ENCODE peak calls at places on chromosomes 4 and X, in nine cellular contexts. One of them, this sample, is unnamed.

GRCh38 chr4:26069218-26069617 is 155.2 kb downstream of the SMIM20 start:
- DNase-seq in A549: peak
- DNase-seq in breast epithelium: no peak
- DNase-seq in choroid plexus epithelial cell: peak
- DNase-seq in lower leg skin: no peak
- DNase-seq in osteocyte: no peak
- DNase-seq in right atrium auricular region: no peak
- DNase-seq in left lung: no peak
- DNase-seq in cardiac muscle cell: peak
- DNase-seq in this sample: no peak

GRCh38 chrX:120457766-120458180 is 11.3 kb downstream of the LAMP2 start:
- DNase-seq in cardiac muscle cell: no peak
- DNase-seq in right atrium auricular region: no peak
- DNase-seq in choroid plexus epithelial cell: peak
- DNase-seq in left lung: no peak
- DNase-seq in osteocyte: no peak
- DNase-seq in A549: no peak
- DNase-seq in lower leg skin: no peak
- DNase-seq in breast epithelium: no peak
- DNase-seq in this sample: no peak

GRCh38 chrX:9324676-9325075 is 140.2 kb upstream of the TBL1X start:
- DNase-seq in osteocyte: no peak
- DNase-seq in left lung: no peak
- DNase-seq in lower leg skin: no peak
- DNase-seq in right atrium auricular region: no peak
- DNase-seq in choroid plexus epithelial cell: no peak
- DNase-seq in cardiac muscle cell: no peak
- DNase-seq in breast epithelium: no peak
- DNase-seq in A549: no peak
- DNase-seq in this sample: no peak

GRCh38 chr4:104976258-104976657 is 170.4 kb upstream of the TET2 start:
- DNase-seq in lower leg skin: no peak
- DNase-seq in A549: no peak
- DNase-seq in left lung: no peak
- DNase-seq in cardiac muscle cell: no peak
- DNase-seq in right atrium auricular region: no peak
- DNase-seq in choroid plexus epithelial cell: no peak
- DNase-seq in breast epithelium: no peak
- DNase-seq in osteocyte: no peak
- DNase-seq in this sample: no peak

GRCh38 chr4:2243682-2244380 is 1.9 kb upstream of the HAUS3 start:
- DNase-seq in left lung: peak
- DNase-seq in cardiac muscle cell: peak
- DNase-seq in breast epithelium: no peak
- DNase-seq in osteocyte: no peak
- DNase-seq in A549: peak
- DNase-seq in right atrium auricular region: peak
- DNase-seq in lower leg skin: peak
- DNase-seq in choroid plexus epithelial cell: peak
- DNase-seq in this sample: no peak

GRCh38 chrX:3362956-3363355 is 16.5 kb upstream of the MXRA5 start:
- DNase-seq in left lung: no peak
- DNase-seq in A549: no peak
- DNase-seq in cardiac muscle cell: no peak
- DNase-seq in breast epithelium: no peak
- DNase-seq in right atrium auricular region: no peak
- DNase-seq in lower leg skin: no peak
- DNase-seq in choroid plexus epithelial cell: peak
- DNase-seq in osteocyte: peak
- DNase-seq in this sample: no peak

GRCh38 chr4:48138511-48138910 is 4.5 kb upstream of the TXK start:
- DNase-seq in osteocyte: no peak
- DNase-seq in right atrium auricular region: no peak
- DNase-seq in cardiac muscle cell: no peak
- DNase-seq in A549: no peak
- DNase-seq in lower leg skin: no peak
- DNase-seq in left lung: no peak
- DNase-seq in choroid plexus epithelial cell: no peak
- DNase-seq in breast epithelium: no peak
- DNase-seq in this sample: no peak

GRCh38 chr4:152168960-152169616 is 366.8 kb downstream of the FBXW7 start:
- DNase-seq in cardiac muscle cell: no peak
- DNase-seq in lower leg skin: no peak
- DNase-seq in left lung: no peak
- DNase-seq in A549: no peak
- DNase-seq in right atrium auricular region: no peak
- DNase-seq in choroid plexus epithelial cell: no peak
- DNase-seq in breast epithelium: no peak
- DNase-seq in osteocyte: no peak
- DNase-seq in this sample: no peak

GRCh38 chr4:23333556-23333945 is 556.3 kb downstream of the PPARGC1A start:
- DNase-seq in choroid plexus epithelial cell: peak
- DNase-seq in breast epithelium: no peak
- DNase-seq in cardiac muscle cell: no peak
- DNase-seq in right atrium auricular region: no peak
- DNase-seq in lower leg skin: no peak
- DNase-seq in A549: no peak
- DNase-seq in left lung: no peak
- DNase-seq in osteocyte: no peak
- DNase-seq in this sample: no peak

GRCh38 chr4:73944061-73944875 is 37.6 kb downstream of the PF4 start:
- DNase-seq in cardiac muscle cell: peak
- DNase-seq in right atrium auricular region: no peak
- DNase-seq in left lung: peak
- DNase-seq in osteocyte: no peak
- DNase-seq in breast epithelium: no peak
- DNase-seq in choroid plexus epithelial cell: no peak
- DNase-seq in lower leg skin: no peak
- DNase-seq in A549: no peak
- DNase-seq in this sample: no peak

DNA sequence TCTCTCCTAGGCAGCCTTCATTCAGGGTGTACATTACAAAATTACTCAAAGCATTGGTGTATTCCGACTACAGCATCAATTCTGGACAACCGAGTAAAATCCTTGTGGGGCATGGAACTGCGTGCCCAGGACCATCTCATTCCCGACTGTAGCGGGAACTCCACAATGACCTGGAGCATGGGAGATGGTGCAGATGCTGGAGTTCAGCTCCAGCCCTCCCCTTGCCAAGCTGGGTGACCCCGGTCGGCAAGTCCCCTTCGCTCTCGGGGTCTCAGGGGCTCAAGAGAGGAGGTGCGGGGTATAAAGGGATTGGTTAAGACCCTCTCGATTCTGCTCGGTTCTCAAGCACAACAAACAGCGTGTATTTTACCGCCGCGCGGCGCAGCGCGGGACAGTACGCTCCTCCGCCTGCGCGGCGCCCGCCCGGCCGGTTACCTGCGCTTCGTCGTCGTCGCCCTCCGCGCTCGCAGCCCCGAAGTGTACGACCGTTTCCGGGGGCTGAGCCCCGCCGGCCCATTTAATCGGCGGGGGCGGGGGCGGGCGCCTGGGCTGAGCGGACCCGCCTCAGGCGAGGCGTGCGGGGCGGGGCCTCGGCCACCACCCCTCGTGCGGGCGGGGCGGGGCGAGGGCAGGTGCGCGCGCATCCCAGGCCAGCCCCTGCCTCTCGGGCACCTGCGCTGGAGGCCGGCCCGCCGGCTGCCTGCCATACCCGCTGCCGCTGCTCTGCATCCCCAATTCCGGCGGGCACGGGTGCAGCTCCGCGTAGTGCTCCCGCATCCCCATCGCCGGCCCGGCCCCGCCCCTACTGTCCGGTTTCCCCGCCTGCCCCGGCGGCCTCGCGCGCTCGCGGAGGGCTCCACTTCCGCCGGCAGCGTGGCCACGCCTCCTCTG is at the start of gene G6PD:
- DNase-seq in left lung: peak
- DNase-seq in cardiac muscle cell: peak
- DNase-seq in A549: peak
- DNase-seq in right atrium auricular region: peak
- DNase-seq in osteocyte: no peak
- DNase-seq in breast epithelium: peak
- DNase-seq in lower leg skin: no peak
- DNase-seq in choroid plexus epithelial cell: peak
- DNase-seq in this sample: peak
- TF ChIP-seq CTCF in left lung: no peak
- TF ChIP-seq CTCF in cardiac muscle cell: no peak
- TF ChIP-seq CTCF in A549: no peak
- TF ChIP-seq CTCF in right atrium auricular region: no peak
- TF ChIP-seq CTCF in osteocyte: no peak
- TF ChIP-seq CTCF in breast epithelium: peak
- TF ChIP-seq CTCF in lower leg skin: no peak
- TF ChIP-seq CTCF in choroid plexus epithelial cell: no peak
- TF ChIP-seq CTCF in this sample: no peak

DNA sequence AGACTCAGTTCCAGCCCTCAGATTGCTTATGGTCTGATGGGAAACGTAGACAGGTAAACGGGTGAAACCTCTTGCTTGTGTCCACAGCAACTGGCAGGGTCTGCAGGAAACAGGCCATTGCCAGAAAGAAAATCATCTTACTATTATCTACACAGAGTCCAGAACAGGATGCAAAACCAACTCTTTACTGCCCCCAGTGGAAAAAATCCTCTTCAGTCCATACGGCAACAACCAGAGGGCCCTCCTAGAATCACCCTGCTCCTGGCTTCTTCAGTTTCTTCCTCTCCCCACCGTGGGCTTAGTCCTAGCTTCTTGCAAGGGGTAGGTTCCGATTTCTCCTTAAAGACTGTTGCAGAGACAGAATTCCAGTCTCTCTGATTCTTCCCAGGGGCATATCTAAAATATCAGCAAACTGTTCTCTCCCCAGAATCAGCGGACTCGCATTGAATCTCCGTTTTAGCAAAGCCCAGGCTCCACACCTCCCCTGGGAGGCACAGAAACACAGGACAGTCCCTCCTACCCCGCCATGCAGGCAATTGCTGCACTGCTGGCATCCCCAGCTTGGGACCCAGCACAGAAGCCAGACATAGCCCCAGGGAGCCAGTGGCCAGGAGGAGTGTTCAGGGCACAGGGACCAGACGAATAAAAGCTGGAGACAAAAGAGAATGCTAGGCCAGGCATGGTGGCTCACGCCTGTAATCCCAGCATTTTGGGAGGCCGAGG is 41.0 kb upstream of the SH3RF1 start:
- DNase-seq in A549: peak
- DNase-seq in left lung: no peak
- DNase-seq in osteocyte: no peak
- DNase-seq in lower leg skin: no peak
- DNase-seq in right atrium auricular region: no peak
- DNase-seq in choroid plexus epithelial cell: peak
- DNase-seq in breast epithelium: no peak
- DNase-seq in cardiac muscle cell: peak
- DNase-seq in this sample: no peak
- TF ChIP-seq CTCF in A549: peak
- TF ChIP-seq CTCF in left lung: peak
- TF ChIP-seq CTCF in osteocyte: peak
- TF ChIP-seq CTCF in lower leg skin: no peak
- TF ChIP-seq CTCF in right atrium auricular region: peak
- TF ChIP-seq CTCF in choroid plexus epithelial cell: peak
- TF ChIP-seq CTCF in breast epithelium: peak
- TF ChIP-seq CTCF in cardiac muscle cell: peak
- TF ChIP-seq CTCF in this sample: no peak

GRCh38 chr4:101187837-101188236 is 159.5 kb downstream of the PPP3CA start:
- DNase-seq in breast epithelium: no peak
- DNase-seq in right atrium auricular region: no peak
- DNase-seq in osteocyte: no peak
- DNase-seq in A549: peak
- DNase-seq in lower leg skin: no peak
- DNase-seq in cardiac muscle cell: no peak
- DNase-seq in left lung: no peak
- DNase-seq in choroid plexus epithelial cell: peak
- DNase-seq in this sample: no peak
- TF ChIP-seq CTCF in breast epithelium: no peak
- TF ChIP-seq CTCF in right atrium auricular region: no peak
- TF ChIP-seq CTCF in osteocyte: peak
- TF ChIP-seq CTCF in A549: peak
- TF ChIP-seq CTCF in lower leg skin: no peak
- TF ChIP-seq CTCF in cardiac muscle cell: peak
- TF ChIP-seq CTCF in left lung: no peak
- TF ChIP-seq CTCF in choroid plexus epithelial cell: peak
- TF ChIP-seq CTCF in this sample: no peak

GRCh38 chrX:43655151-43655676 is 885 bp upstream of the MAOA start:
- DNase-seq in choroid plexus epithelial cell: peak
- DNase-seq in lower leg skin: peak
- DNase-seq in cardiac muscle cell: peak
- DNase-seq in A549: peak
- DNase-seq in breast epithelium: peak
- DNase-seq in right atrium auricular region: peak
- DNase-seq in osteocyte: no peak
- DNase-seq in left lung: no peak
- DNase-seq in this sample: peak
- TF ChIP-seq CTCF in choroid plexus epithelial cell: no peak
- TF ChIP-seq CTCF in lower leg skin: no peak
- TF ChIP-seq CTCF in cardiac muscle cell: no peak
- TF ChIP-seq CTCF in A549: no peak
- TF ChIP-seq CTCF in breast epithelium: no peak
- TF ChIP-seq CTCF in right atrium auricular region: no peak
- TF ChIP-seq CTCF in osteocyte: no peak
- TF ChIP-seq CTCF in left lung: no peak
- TF ChIP-seq CTCF in this sample: no peak

DNA sequence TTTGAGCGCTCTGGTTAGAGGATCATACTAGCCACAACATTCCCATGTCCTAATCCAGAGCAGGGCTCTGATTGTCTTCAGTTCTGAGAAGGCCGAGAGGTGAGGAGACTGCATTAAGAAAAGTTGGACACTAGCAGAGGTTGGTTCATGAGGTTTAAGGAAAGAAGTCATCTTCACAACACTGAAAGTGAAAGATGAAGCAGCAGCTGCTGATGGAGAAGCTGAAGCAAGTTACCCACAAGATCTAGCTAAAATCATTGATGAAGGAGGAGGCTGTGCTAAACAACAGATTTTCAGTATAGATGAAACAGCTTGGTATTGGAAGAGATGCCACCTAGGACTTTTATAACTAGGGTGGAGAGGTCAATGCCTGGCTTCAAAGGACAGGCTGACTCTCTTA is 36.8 kb downstream of the RAP1GDS1 start:
- DNase-seq in choroid plexus epithelial cell: no peak
- DNase-seq in left lung: no peak
- DNase-seq in lower leg skin: no peak
- DNase-seq in cardiac muscle cell: no peak
- DNase-seq in right atrium auricular region: no peak
- DNase-seq in A549: no peak
- DNase-seq in osteocyte: no peak
- DNase-seq in breast epithelium: no peak
- DNase-seq in this sample: no peak
- TF ChIP-seq CTCF in choroid plexus epithelial cell: no peak
- TF ChIP-seq CTCF in left lung: no peak
- TF ChIP-seq CTCF in lower leg skin: no peak
- TF ChIP-seq CTCF in cardiac muscle cell: no peak
- TF ChIP-seq CTCF in right atrium auricular region: no peak
- TF ChIP-seq CTCF in A549: no peak
- TF ChIP-seq CTCF in osteocyte: no peak
- TF ChIP-seq CTCF in breast epithelium: no peak
- TF ChIP-seq CTCF in this sample: no peak

GRCh38 chr4:180058731-180059215 is 2184.4 kb upstream of the TENM3 start:
- DNase-seq in breast epithelium: no peak
- DNase-seq in left lung: no peak
- DNase-seq in lower leg skin: no peak
- DNase-seq in choroid plexus epithelial cell: peak
- DNase-seq in cardiac muscle cell: peak
- DNase-seq in right atrium auricular region: no peak
- DNase-seq in A549: peak
- DNase-seq in osteocyte: peak
- DNase-seq in this sample: no peak
- TF ChIP-seq CTCF in breast epithelium: no peak
- TF ChIP-seq CTCF in left lung: no peak
- TF ChIP-seq CTCF in lower leg skin: no peak
- TF ChIP-seq CTCF in choroid plexus epithelial cell: no peak
- TF ChIP-seq CTCF in cardiac muscle cell: no peak
- TF ChIP-seq CTCF in right atrium auricular region: no peak
- TF ChIP-seq CTCF in A549: no peak
- TF ChIP-seq CTCF in osteocyte: no peak
- TF ChIP-seq CTCF in this sample: no peak

GRCh38 chrX:133249659-133250058 is 31.5 kb upstream of the TFDP3 start:
- DNase-seq in right atrium auricular region: no peak
- DNase-seq in A549: peak
- DNase-seq in cardiac muscle cell: no peak
- DNase-seq in breast epithelium: no peak
- DNase-seq in lower leg skin: no peak
- DNase-seq in left lung: no peak
- DNase-seq in choroid plexus epithelial cell: peak
- DNase-seq in osteocyte: no peak
- DNase-seq in this sample: no peak
- TF ChIP-seq CTCF in right atrium auricular region: no peak
- TF ChIP-seq CTCF in A549: no peak
- TF ChIP-seq CTCF in cardiac muscle cell: no peak
- TF ChIP-seq CTCF in breast epithelium: no peak
- TF ChIP-seq CTCF in lower leg skin: no peak
- TF ChIP-seq CTCF in left lung: no peak
- TF ChIP-seq CTCF in choroid plexus epithelial cell: peak
- TF ChIP-seq CTCF in osteocyte: peak
- TF ChIP-seq CTCF in this sample: no peak

This sample was measured in activated B cell treated with CpG ODN at 0.5 μM for 24 hours.